ENCODE peak calls at places on chromosomes 4 and X, in four cellular contexts. F is adipocyte; B is CD8-positive, alpha-beta T cell; I is heart left ventricle. Z is an unnamed sample.
A peak's percentile ranks its signal among the peaks of the same experiment; 100 is the strongest.

GRCh38 chr4:40933272-40934053 is 183.7 kb downstream of the NSUN7 start:
- DNase-seq in F (no peak), B (no peak), I (no peak), Z (no peak)

GRCh38 chr4:84683065-84683464 is 100.1 kb downstream of the CDS1 start:
- DNase-seq in F (no peak), B (no peak), I (no peak), Z (no peak)

GRCh38 chrX:51461053-51462050 is 35.0 kb downstream of the NUDT11 start:
- DNase-seq in F (peak; percentile 65), B (no peak), I (no peak), Z (no peak)

GRCh38 chr4:163554870-163555465 is 60.5 kb downstream of the TMA16 start:
- DNase-seq in F (peak; percentile 76), B (no peak), I (no peak), Z (no peak)

GRCh38 chr4:158805628-158806471 is 37.0 kb downstream of the FNIP2 start:
- DNase-seq in F (no peak), B (no peak), I (no peak), Z (no peak)

GRCh38 chrX:40644821-40645358 is 2.5 kb downstream of the CXorf38 start:
- DNase-seq in F (peak; percentile 85), B (peak; percentile 71), I (peak; percentile 48), Z (no peak)

GRCh38 chr4:176500894-176501293 is 181.1 kb downstream of the SPCS3 start:
- DNase-seq in F (no peak), B (no peak), I (no peak), Z (no peak)

GRCh38 chrX:153019166-153019565 is 25.2 kb upstream of the PNMA5 start:
- DNase-seq in F (no peak), B (no peak), I (no peak), Z (no peak)

GRCh38 chrX:9019151-9019550 is 14.8 kb downstream of the FAM9B start:
- DNase-seq in F (peak; percentile 59), B (no peak), I (no peak), Z (no peak)

GRCh38 chr4:82648356-82648755 is 86.6 kb upstream of the TMEM150C start:
- DNase-seq in F (no peak), B (no peak), I (no peak), Z (no peak)

GRCh38 chrX:129000797-129001196 is 522.5 kb downstream of the SMARCA1 start:
- DNase-seq in F (no peak), B (no peak), I (no peak), Z (no peak)

GRCh38 chr4:3476936-3477749 is 14.0 kb downstream of the DOK7 start:
- DNase-seq in F (no peak), B (no peak), I (no peak), Z (no peak)

GRCh38 chr4:63632858-63633257 is 776.4 kb downstream of the TECRL start:
- DNase-seq in F (no peak), B (no peak), I (no peak), Z (no peak)

GRCh38 chrX:48683411-48683982 is at the start of gene WAS:
- DNase-seq in F (no peak), B (peak; percentile 70), I (no peak), Z (no peak)

GRCh38 chr4:176547005-176547404 is 227.2 kb downstream of the SPCS3 start:
- DNase-seq in F (peak; percentile 76), B (no peak), I (no peak), Z (no peak)

GRCh38 chr4:90503677-90504076 is 376.5 kb downstream of the CCSER1 start:
- DNase-seq in F (no peak), B (no peak), I (no peak), Z (no peak)

GRCh38 chr4:159103406-159104131 is 690 bp downstream of the RAPGEF2 start:
- DNase-seq in F (peak; percentile 83), B (peak; percentile 62), I (peak; percentile 68), Z (no peak)

GRCh38 chr4:6049972-6050371 is 31.7 kb upstream of the C4orf50 start:
- DNase-seq in F (no peak), B (no peak), I (no peak), Z (no peak)

GRCh38 chr4:114361249-114361648 is 237.4 kb upstream of the UGT8 start:
- DNase-seq in F (peak; percentile 17), B (no peak), I (no peak), Z (no peak)

GRCh38 chrX:18883234-18883960 is 100.5 kb downstream of the PHKA2 start:
- DNase-seq in F (no peak), B (no peak), I (peak; percentile 40), Z (no peak)

GRCh38 chr4:141645611-141646340 is 9.4 kb downstream of the IL15 start:
- DNase-seq in F (peak; percentile 74), B (no peak), I (no peak), Z (peak; percentile 87)

GRCh38 chrX:34521563-34521962 is 135.5 kb downstream of the TMEM47 start:
- DNase-seq in F (no peak), B (no peak), I (no peak), Z (no peak)

GRCh38 chrX:17500145-17500579 is 125.2 kb downstream of the NHS start:
- DNase-seq in F (no peak), B (no peak), I (no peak), Z (peak; percentile 32)

GRCh38 chrX:109578916-109579315 is 42.3 kb downstream of the NXT2 start:
- DNase-seq in F (no peak), B (no peak), I (no peak), Z (no peak)

GRCh38 chr4:152640058-152640921 is 39.5 kb downstream of the TMEM154 start:
- DNase-seq in F (peak; percentile 71), B (no peak), I (no peak), Z (no peak)

GRCh38 chr4:106039796-106040195 is 144.5 kb downstream of the NPNT start:
- DNase-seq in F (no peak), B (no peak), I (no peak), Z (no peak)

GRCh38 chrX:150845091-150845490 is 53.4 kb downstream of the CD99L2 start:
- DNase-seq in F (peak; percentile 44), B (no peak), I (no peak), Z (no peak)

GRCh38 chrX:12771445-12772069 is 19.7 kb upstream of the PRPS2 start:
- DNase-seq in F (peak; percentile 6), B (peak; percentile 75), I (peak; percentile 26), Z (no peak)

GRCh38 chrX:65017464-65017863 is 41.2 kb upstream of the ZC4H2 start:
- DNase-seq in F (peak; percentile 18), B (no peak), I (no peak), Z (no peak)

GRCh38 chr4:89000844-89001360 is 56.1 kb downstream of the FAM13A start:
- DNase-seq in F (no peak), B (no peak), I (no peak), Z (no peak)

GRCh38 chrX:64437665-64438064 is 42.4 kb upstream of the MTMR8 start:
- DNase-seq in F (no peak), B (no peak), I (no peak), Z (no peak)

GRCh38 chr4:125780159-125780558 is 465.4 kb downstream of the FAT4 start:
- DNase-seq in F (peak; percentile 53), B (no peak), I (no peak), Z (no peak)

GRCh38 chr4:25916870-25917269 is 2.9 kb downstream of the SMIM20 start:
- DNase-seq in F (no peak), B (no peak), I (no peak), Z (no peak)

GRCh38 chr4:11469900-11470708 is 41.4 kb upstream of the HS3ST1 start:
- DNase-seq in F (no peak), B (no peak), I (no peak), Z (no peak)

GRCh38 chrX:9888953-9889470 is 78.1 kb upstream of the CLDN34 start:
- DNase-seq in F (peak; percentile 32), B (no peak), I (no peak), Z (no peak)

GRCh38 chr4:153418114-153418513 is 48.0 kb upstream of the TMEM131L start:
- DNase-seq in F (no peak), B (no peak), I (no peak), Z (no peak)

GRCh38 chrX:22520128-22520828 is 247.6 kb downstream of the CBLL2 start:
- DNase-seq in F (no peak), B (no peak), I (no peak), Z (no peak)

DNA sequence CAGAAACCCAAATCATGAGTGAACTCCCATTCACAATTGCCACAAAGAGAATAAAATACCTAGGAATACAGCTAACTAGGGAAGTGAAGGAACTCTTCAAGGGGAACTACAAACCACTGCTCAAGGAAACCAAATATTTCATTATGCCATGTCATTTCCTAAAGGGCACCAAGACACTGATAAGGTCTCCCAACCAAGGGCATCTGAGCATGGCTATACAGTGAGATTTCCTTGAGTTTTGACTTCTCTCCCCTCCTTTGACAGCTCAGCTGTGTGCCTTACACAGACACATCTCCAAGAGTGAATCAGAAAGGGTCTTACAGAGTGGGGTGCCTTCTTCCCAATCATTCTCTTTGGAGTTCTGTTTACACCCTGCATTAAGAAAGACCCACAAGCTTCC is 40.4 kb downstream of the PCDH7 start:
- DNase-seq in F (no peak), B (no peak), I (no peak), Z (no peak)
- H3K4me3 ChIP-seq in F (no peak overlapping the region), B (no peak overlapping the region), I (no peak overlapping the region), Z (no peak overlapping the region)

DNA sequence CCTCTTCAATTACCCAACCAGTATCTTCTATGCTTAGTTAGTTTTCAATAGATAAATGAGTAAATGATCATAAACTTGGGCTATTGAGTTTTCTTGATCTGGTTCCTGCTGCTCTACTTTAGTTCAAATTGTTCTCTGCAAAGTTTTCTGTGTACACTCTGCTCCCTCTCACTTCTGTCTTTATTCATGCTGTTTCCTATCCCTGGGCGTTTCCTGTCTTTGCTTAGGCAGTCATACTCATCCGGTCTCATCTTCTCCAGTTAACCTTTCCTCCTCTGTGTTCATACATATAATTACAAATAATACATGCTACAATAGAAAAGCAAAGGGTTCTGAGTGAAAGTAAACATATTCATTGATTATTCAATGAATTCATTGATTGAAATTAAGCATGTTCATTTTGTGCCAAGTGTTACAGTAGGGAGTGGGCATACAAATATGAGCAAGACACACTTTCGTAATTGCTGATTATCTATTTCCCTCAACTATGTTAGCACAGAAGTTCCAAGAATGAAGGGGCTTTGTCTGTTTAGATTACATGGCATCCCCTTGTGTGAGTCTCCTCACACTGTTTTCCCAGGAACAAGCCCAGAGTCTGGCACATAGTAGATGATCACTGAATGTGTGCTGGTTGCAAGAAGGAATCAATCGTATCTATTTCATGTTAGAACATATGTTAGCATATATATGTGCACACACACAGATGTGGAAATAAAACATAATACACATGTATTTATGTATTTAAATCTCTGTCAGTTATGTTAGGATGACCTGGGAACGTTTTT is 1.1 kb downstream of the RAB39B start:
- DNase-seq in F (peak; percentile 1), B (no peak), I (no peak), Z (no peak)
- H3K4me3 ChIP-seq in F (no peak overlapping the region), B (peak overlapping the region; percentile 79), I (no peak overlapping the region), Z (no peak overlapping the region)

DNA sequence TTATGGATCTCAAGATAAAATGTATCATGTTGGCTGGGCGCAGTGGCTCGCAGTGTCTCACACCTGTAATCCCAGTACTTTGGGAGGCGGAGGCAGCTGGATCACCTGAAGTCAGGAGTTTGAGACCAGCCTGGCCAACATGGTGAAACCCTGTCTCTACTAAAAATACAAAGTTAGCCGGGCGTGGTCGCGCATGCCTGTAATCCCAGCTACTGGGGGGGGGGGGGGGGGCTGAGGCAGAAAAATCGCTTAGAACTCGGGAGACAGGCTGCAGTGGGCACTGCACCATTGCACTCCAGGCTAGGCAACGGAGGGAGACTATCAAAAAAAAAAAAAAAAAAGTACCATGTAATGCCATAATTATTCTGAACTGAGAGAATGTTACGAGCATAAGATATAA is 2.1 kb downstream of the RBMX start:
- DNase-seq in F (no peak), B (no peak), I (no peak), Z (no peak)
- H3K4me3 ChIP-seq in F (peak overlapping the region; percentile 94), B (peak overlapping the region; percentile 86), I (peak overlapping the region; percentile 63), Z (peak overlapping the region; percentile 71)

GRCh38 chr4:8870647-8871416 is 807 bp downstream of the HMX1 start:
- DNase-seq in F (no peak), B (no peak), I (no peak), Z (no peak)
- H3K4me3 ChIP-seq in F (no peak overlapping the region), B (no peak overlapping the region), I (no peak overlapping the region), Z (no peak overlapping the region)

GRCh38 chr4:76058302-76058701 is 16.2 kb upstream of the ART3 start:
- DNase-seq in F (no peak), B (no peak), I (no peak), Z (no peak)
- H3K4me3 ChIP-seq in F (no peak overlapping the region), B (no peak overlapping the region), I (no peak overlapping the region), Z (no peak overlapping the region)

Z was measured in kidney epithelial cell.